ENCODE peak calls at places on chromosomes 2 and 18, in nine cellular contexts. P is type B pancreatic cell; C is GOT3; B is Calu3; I is posterior vena cava; O is activated CD8-positive, alpha-beta memory T cell treated with anti-CD3 and anti-CD28 coated beads for 48 hours; Z is smooth muscle cell of the brain vasculature; S is stimulated activated CD4-positive, alpha-beta T cell treated with anti-CD3 and anti-CD28 coated beads, Interleukin-4, amount 100 ng/mL, for 1 hour; F is endothelial cell of umbilical vein. Q is an unnamed sample.
A peak's percentile ranks its signal among the peaks of the same experiment; 100 is the strongest.

GRCh38 chr2:66925128-66925527 is 472.0 kb upstream of the ETAA1 start:
- DNase-seq in P (no peak), C (no peak), B (peak; percentile 7), I (no peak), O (no peak), Z (no peak), S (no peak), F (peak; percentile 9), Q (no peak)

GRCh38 chr2:100260712-100261620 is 61.3 kb downstream of the LONRF2 start:
- DNase-seq in P (no peak), C (peak; percentile 32), B (peak; percentile 74), I (no peak), O (no peak), Z (peak; percentile 64), S (no peak), F (peak; percentile 61), Q (peak; percentile 80)

GRCh38 chr2:241550616-241551580 is 7.6 kb upstream of the BOK start:
- DNase-seq in P (no peak), C (no peak), B (no peak), I (no peak), O (no peak), Z (no peak), S (no peak), F (no peak), Q (no peak)

GRCh38 chr18:55501594-55502345 is 86.2 kb downstream of the TCF4 start:
- DNase-seq in P (no peak), C (no peak), B (no peak), I (no peak), O (no peak), Z (no peak), S (no peak), F (peak; percentile 59), Q (no peak)

GRCh38 chr2:170744248-170745002 is 25.8 kb upstream of the ERICH2 start:
- DNase-seq in P (no peak), C (no peak), B (no peak), I (no peak), O (no peak), Z (no peak), S (no peak), F (no peak), Q (no peak)

GRCh38 chr2:12244070-12244469 is 472.7 kb upstream of the TRIB2 start:
- DNase-seq in P (no peak), C (no peak), B (no peak), I (no peak), O (no peak), Z (no peak), S (no peak), F (no peak), Q (no peak)

GRCh38 chr2:164609790-164610189 is 11.5 kb downstream of the GRB14 start:
- DNase-seq in P (no peak), C (no peak), B (no peak), I (no peak), O (no peak), Z (no peak), S (no peak), F (no peak), Q (no peak)

GRCh38 chr2:95208101-95208500 is 780 bp downstream of the ZNF892 start:
- DNase-seq in P (no peak), C (no peak), B (no peak), I (no peak), O (no peak), Z (no peak), S (no peak), F (no peak), Q (no peak)

GRCh38 chr2:27264753-27265535 is 2.1 kb upstream of the SLC30A3 start:
- DNase-seq in P (no peak), C (no peak), B (peak; percentile 87), I (peak; percentile 87), O (no peak), Z (no peak), S (peak; percentile 72), F (peak; percentile 87), Q (peak; percentile 86)

GRCh38 chr2:74516070-74516633 is 1.9 kb downstream of the TLX2 start:
- DNase-seq in P (no peak), C (peak; percentile 24), B (no peak), I (peak; percentile 90), O (no peak), Z (no peak), S (peak; percentile 82), F (peak; percentile 61), Q (peak; percentile 86)

GRCh38 chr2:224586127-224586702 is 1.1 kb upstream of the CUL3 start:
- DNase-seq in P (no peak), C (no peak), B (no peak), I (no peak), O (no peak), Z (no peak), S (no peak), F (no peak), Q (no peak)

GRCh38 chr2:239878686-239879085 is 146.5 kb downstream of the NDUFA10 start:
- DNase-seq in P (peak; percentile 44), C (no peak), B (no peak), I (peak; percentile 16), O (no peak), Z (no peak), S (no peak), F (no peak), Q (no peak)

GRCh38 chr2:200730302-200730701 is 81.4 kb upstream of the BZW1 start:
- DNase-seq in P (no peak), C (no peak), B (no peak), I (no peak), O (no peak), Z (no peak), S (no peak), F (no peak), Q (no peak)

GRCh38 chr2:158713523-158714138 is 81.5 kb upstream of the DAPL1 start:
- DNase-seq in P (no peak), C (no peak), B (no peak), I (no peak), O (no peak), Z (no peak), S (no peak), F (peak; percentile 38), Q (no peak)

GRCh38 chr2:27960237-27960912 is 69.8 kb downstream of the BABAM2 start:
- DNase-seq in P (no peak), C (no peak), B (no peak), I (no peak), O (no peak), Z (no peak), S (no peak), F (peak; percentile 59), Q (no peak)

GRCh38 chr18:34594243-34594642 is 115.9 kb upstream of the DTNA start:
- DNase-seq in P (no peak), C (no peak), B (no peak), I (no peak), O (no peak), Z (no peak), S (no peak), F (no peak), Q (no peak)

GRCh38 chr18:22302152-22302551 is 115.6 kb downstream of the CTAGE1 start:
- DNase-seq in P (no peak), C (no peak), B (no peak), I (no peak), O (no peak), Z (no peak), S (no peak), F (no peak), Q (no peak)

GRCh38 chr2:175903384-175903936 is 98.6 kb downstream of the LNPK start:
- DNase-seq in P (no peak), C (no peak), B (no peak), I (no peak), O (no peak), Z (no peak), S (no peak), F (no peak), Q (no peak)

GRCh38 chr2:121335294-121336290 is 50.6 kb upstream of the TFCP2L1 start:
- DNase-seq in P (no peak), C (no peak), B (peak; percentile 40), I (no peak), O (no peak), Z (no peak), S (no peak), F (no peak), Q (peak; percentile 56)

GRCh38 chr2:38377501-38378258 is 607 bp upstream of the ATL2 start:
- DNase-seq in P (no peak), C (no peak), B (no peak), I (no peak), O (no peak), Z (peak; percentile 59), S (no peak), F (no peak), Q (no peak)

GRCh38 chr2:67462741-67463496 is 65.8 kb downstream of the ETAA1 start:
- DNase-seq in P (no peak), C (no peak), B (no peak), I (no peak), O (no peak), Z (no peak), S (no peak), F (no peak), Q (no peak)

GRCh38 chr2:55156326-55156725 is 75.8 kb downstream of the CLHC1 start:
- DNase-seq in P (no peak), C (no peak), B (no peak), I (no peak), O (no peak), Z (no peak), S (no peak), F (no peak), Q (no peak)

GRCh38 chr2:147149589-147150245 is 695.1 kb upstream of the ACVR2A start:
- DNase-seq in P (no peak), C (no peak), B (no peak), I (no peak), O (no peak), Z (no peak), S (no peak), F (no peak), Q (peak; percentile 43)

GRCh38 chr2:11483806-11484147 is 17.8 kb upstream of the E2F6 start:
- DNase-seq in P (no peak), C (no peak), B (no peak), I (no peak), O (no peak), Z (no peak), S (no peak), F (no peak), Q (no peak)

GRCh38 chr2:175853110-175853509 is 149.0 kb downstream of the LNPK start:
- DNase-seq in P (no peak), C (no peak), B (no peak), I (no peak), O (no peak), Z (no peak), S (no peak), F (no peak), Q (no peak)

GRCh38 chr18:41972067-41973000 is 17.3 kb downstream of the PIK3C3 start:
- DNase-seq in P (no peak), C (no peak), B (no peak), I (no peak), O (no peak), Z (no peak), S (no peak), F (no peak), Q (no peak)

GRCh38 chr2:118661184-118661583 is 186.3 kb downstream of the EN1 start:
- DNase-seq in P (no peak), C (no peak), B (no peak), I (no peak), O (no peak), Z (no peak), S (no peak), F (no peak), Q (no peak)

GRCh38 chr2:179263460-179264237 is 983 bp downstream of the SESTD1 start:
- DNase-seq in P (peak; percentile 75), C (no peak), B (peak; percentile 37), I (peak; percentile 87), O (peak; percentile 2), Z (no peak), S (peak; percentile 3), F (peak; percentile 65), Q (peak; percentile 89)

GRCh38 chr2:177724398-177725287 is 332.1 kb downstream of the AGPS start:
- DNase-seq in P (no peak), C (no peak), B (peak; percentile 58), I (no peak), O (peak; percentile 19), Z (peak; percentile 7), S (peak; percentile 31), F (peak; percentile 89), Q (no peak)

GRCh38 chr2:54855434-54855833 is 132.0 kb downstream of the EML6 start:
- DNase-seq in P (no peak), C (no peak), B (no peak), I (no peak), O (no peak), Z (no peak), S (no peak), F (no peak), Q (no peak)

GRCh38 chr18:295756-296155 is 27.9 kb upstream of the THOC1 start:
- DNase-seq in P (no peak), C (no peak), B (no peak), I (no peak), O (no peak), Z (no peak), S (no peak), F (peak; percentile 81), Q (no peak)